ENCODE peak calls at places on chromosomes 1 and 21, in seven cellular contexts. G is upper lobe of right lung, H is nephron progenitor cell, N is WTC11, E is mammary epithelial cell, M is sigmoid colon, Z is ovary. B is an unnamed sample.

GRCh38 chr21:34576043-34576466 is 38.9 kb downstream of the RCAN1 start:
- DNase-seq in Z (no peak), G (no peak), N (no peak), E (peak), M (no peak), H (no peak), B (peak)

GRCh38 chr1:4674676-4675075 is 20.3 kb downstream of the AJAP1 start:
- DNase-seq in E (no peak), G (no peak), H (no peak), Z (no peak), M (no peak), N (no peak), B (no peak)

GRCh38 chr21:31580866-31581276 is 78.6 kb upstream of the SOD1 start:
- DNase-seq in E (peak), H (peak), M (peak), Z (peak), N (peak), G (peak), B (peak)

GRCh38 chr1:162421258-162422194 is 9.6 kb upstream of the SH2D1B start:
- DNase-seq in N (no peak), H (no peak), Z (no peak), E (no peak), M (no peak), G (no peak), B (no peak)

GRCh38 chr1:217780993-217781392 is 149.8 kb downstream of the SPATA17 start:
- DNase-seq in N (no peak), M (no peak), G (no peak), E (no peak), H (no peak), Z (no peak), B (no peak)

GRCh38 chr1:234600418-234601216 is 9.4 kb downstream of the IRF2BP2 start:
- DNase-seq in Z (peak), N (no peak), E (peak), M (no peak), G (no peak), H (no peak), B (no peak)

GRCh38 chr1:212286437-212287131 is 1.4 kb downstream of the PPP2R5A start:
- DNase-seq in M (no peak), N (no peak), H (no peak), Z (no peak), G (no peak), E (no peak), B (no peak)

GRCh38 chr1:222552882-222553281 is 5.0 kb upstream of the HHIPL2 start:
- DNase-seq in Z (no peak), N (no peak), M (no peak), E (no peak), G (no peak), H (no peak), B (no peak)

GRCh38 chr1:30087465-30087864 is 635.9 kb downstream of the MATN1 start:
- DNase-seq in H (no peak), G (no peak), E (no peak), M (no peak), N (peak), Z (no peak), B (no peak)

GRCh38 chr21:24118738-24119470 is 1488.4 kb downstream of the MRPL39 start:
- DNase-seq in E (no peak), Z (no peak), G (no peak), H (no peak), M (no peak), N (no peak), B (no peak)

GRCh38 chr1:78490861-78491310 is at the start of gene PTGFR:
- DNase-seq in M (no peak), Z (peak), G (peak), E (peak), H (peak), N (peak), B (peak)

GRCh38 chr1:116373451-116374339 is 651 bp downstream of the ATP1A1 start:
- DNase-seq in G (peak), H (peak), E (peak), M (peak), Z (peak), N (peak), B (no peak)

GRCh38 chr1:33250217-33250616 is 6.1 kb upstream of the ZNF362 start:
- DNase-seq in Z (no peak), G (no peak), E (no peak), N (no peak), M (no peak), H (no peak), B (no peak)

GRCh38 chr1:224497714-224498573 is 63.3 kb upstream of the WDR26 start:
- DNase-seq in N (peak), G (no peak), M (no peak), H (no peak), E (peak), Z (peak), B (no peak)

GRCh38 chr1:13583964-13584791 is 546 bp downstream of the PDPN start:
- DNase-seq in Z (peak), N (peak), E (peak), H (peak), G (peak), M (peak), B (peak)

GRCh38 chr1:66393586-66394334 is 140.2 kb upstream of the SGIP1 start:
- DNase-seq in N (no peak), E (no peak), Z (no peak), M (no peak), G (peak), H (no peak), B (no peak)

GRCh38 chr1:21594935-21595897 is 73.9 kb downstream of the RAP1GAP start:
- DNase-seq in Z (peak), N (peak), E (peak), H (peak), M (no peak), G (peak), B (no peak)

DNA sequence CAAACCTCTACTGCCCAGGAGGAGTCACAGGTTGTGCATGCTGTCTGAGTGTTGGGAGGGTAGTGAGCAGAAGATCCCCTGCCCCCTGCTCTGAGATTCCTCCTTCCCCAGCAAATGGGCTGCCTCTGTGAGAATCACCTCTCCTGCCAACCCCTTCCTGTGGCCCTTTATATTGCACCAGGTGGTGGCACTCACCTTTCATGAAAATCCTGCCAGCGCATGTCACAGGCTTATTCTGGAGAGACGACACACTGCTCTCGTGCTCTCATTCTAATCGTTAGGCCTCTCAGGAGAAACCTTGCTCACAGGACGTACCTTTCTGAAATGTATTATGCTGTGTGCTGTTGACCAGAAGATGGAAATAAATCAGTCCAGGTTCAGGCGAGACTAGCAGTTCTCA is 113.7 kb downstream of the RGL1 start:
- DNase-seq in E (no peak), M (no peak), H (no peak), N (no peak), Z (no peak), G (no peak), B (no peak)
- TF ChIP-seq CTCF in E (no peak), M (no peak), H (no peak), N (no peak), Z (no peak), G (no peak), B (no peak)

GRCh38 chr1:215521279-215521678 is 45.8 kb upstream of the KCTD3 start:
- DNase-seq in H (no peak), M (no peak), Z (no peak), E (no peak), N (no peak), G (no peak), B (no peak)

GRCh38 chr1:215523128-215523861 is 43.8 kb upstream of the KCTD3 start:
- DNase-seq in M (no peak), Z (no peak), E (no peak), H (no peak), G (no peak), N (no peak), B (no peak)

GRCh38 chr1:215518594-215518993 is 48.5 kb upstream of the KCTD3 start:
- DNase-seq in G (no peak), N (no peak), H (no peak), E (no peak), Z (no peak), M (no peak), B (no peak)

DNA sequence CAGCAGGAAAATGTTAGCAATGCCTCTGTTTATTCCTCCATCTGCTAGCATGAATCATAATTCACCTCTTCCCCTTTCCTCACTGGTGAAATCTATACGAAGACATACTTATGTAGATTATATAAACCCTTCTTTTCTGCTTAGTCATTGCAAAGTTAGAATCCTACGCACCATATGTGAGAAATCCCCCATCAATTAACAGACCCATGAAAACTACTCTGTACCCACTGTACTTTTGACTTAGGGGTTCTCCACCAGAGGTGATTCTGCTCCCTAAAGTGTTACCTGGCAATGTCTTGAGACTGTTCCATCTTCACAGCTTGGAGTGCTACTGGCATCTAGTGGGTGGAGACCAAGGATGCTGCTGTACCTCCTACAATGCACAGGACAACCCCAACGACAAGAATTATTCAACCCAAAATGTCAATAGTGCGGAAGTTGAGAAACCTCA is 49.6 kb upstream of the KCTD3 start:
- DNase-seq in N (peak), Z (no peak), H (no peak), G (no peak), E (peak), M (no peak), B (no peak)
- TF ChIP-seq CTCF in N (no peak), Z (no peak), H (peak), G (no peak), E (peak), M (no peak), B (no peak)

DNA sequence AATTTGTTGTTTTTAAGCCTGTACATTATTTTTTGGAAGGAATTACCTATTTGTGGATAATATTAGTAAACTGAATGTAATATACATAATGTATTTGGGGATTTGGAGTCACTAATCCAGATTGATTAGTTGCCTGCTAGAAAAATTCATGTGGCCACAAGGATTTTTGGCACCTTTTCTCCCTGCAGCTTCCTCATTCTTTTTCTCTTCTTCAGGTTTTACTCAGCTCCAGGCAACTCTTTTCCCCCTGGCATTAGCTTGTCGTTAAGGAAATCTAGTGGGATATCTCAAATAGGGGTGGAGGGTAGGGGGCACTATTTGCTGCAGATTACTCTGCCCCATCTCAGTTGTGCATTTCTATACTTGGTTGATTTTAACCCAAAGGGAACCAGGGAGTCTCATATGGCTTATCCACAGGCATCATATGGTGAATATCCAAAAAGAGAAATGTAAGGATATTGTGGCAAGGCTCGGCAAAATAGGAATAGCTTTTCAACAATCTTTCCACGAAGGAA is 203.1 kb downstream of the NFIA start:
- DNase-seq in M (no peak), G (no peak), H (no peak), N (no peak), E (no peak), Z (no peak), B (no peak)
- TF ChIP-seq CTCF in M (no peak), G (no peak), H (no peak), N (no peak), E (peak), Z (no peak), B (no peak)

GRCh38 chr1:194466706-194467105 is 1280.3 kb upstream of the B3GALT2 start:
- DNase-seq in N (no peak), M (no peak), Z (no peak), G (no peak), H (no peak), E (peak), B (no peak)
- TF ChIP-seq CTCF in N (no peak), M (no peak), Z (no peak), G (no peak), H (no peak), E (peak), B (no peak)

GRCh38 chr1:24934300-24935195 is 4.5 kb upstream of the RUNX3 start:
- DNase-seq in Z (no peak), N (no peak), E (no peak), G (no peak), H (no peak), M (peak), B (no peak)
- TF ChIP-seq CTCF in Z (no peak), N (no peak), E (no peak), G (no peak), H (no peak), M (no peak), B (no peak)

GRCh38 chr1:27508139-27508665 is 18.2 kb upstream of the WASF2 start:
- DNase-seq in M (no peak), G (no peak), H (no peak), Z (no peak), E (peak), N (no peak), B (no peak)
- TF ChIP-seq CTCF in M (no peak), G (no peak), H (no peak), Z (no peak), E (peak), N (no peak), B (no peak)

GRCh38 chr1:180636138-180636537 is 4.3 kb downstream of the XPR1 start:
- DNase-seq in M (no peak), Z (no peak), E (peak), G (no peak), N (no peak), H (no peak), B (no peak)
- TF ChIP-seq CTCF in M (no peak), Z (no peak), E (peak), G (peak), N (no peak), H (no peak), B (no peak)

GRCh38 chr1:39827201-39827600 is 38.5 kb upstream of the BMP8B start:
- DNase-seq in Z (no peak), G (no peak), E (no peak), N (no peak), M (no peak), H (no peak), B (no peak)

GRCh38 chr1:39825432-39825941 is 36.8 kb upstream of the BMP8B start:
- DNase-seq in H (no peak), N (no peak), E (no peak), G (no peak), Z (no peak), M (no peak), B (no peak)

GRCh38 chr1:39828734-39829133 is 40.1 kb upstream of the BMP8B start:
- DNase-seq in H (no peak), M (no peak), N (no peak), G (no peak), Z (no peak), E (peak), B (no peak)

GRCh38 chr1:39829791-39830533 is 41.3 kb upstream of the BMP8B start:
- DNase-seq in Z (no peak), E (peak), N (no peak), M (no peak), H (no peak), G (no peak), B (no peak)

GRCh38 chr1:39826583-39826982 is 37.9 kb upstream of the BMP8B start:
- DNase-seq in N (no peak), Z (no peak), M (no peak), G (no peak), E (no peak), H (no peak), B (no peak)
- TF ChIP-seq CTCF in N (no peak), Z (no peak), M (no peak), G (no peak), E (no peak), H (no peak), B (no peak)

B was measured in mesothelial cell of epicardium.